ENCODE peak calls at places on chromosomes 11 and 22, in ten cellular contexts. K is A549, F is sigmoid colon, E is body of pancreas, P is adrenal gland, W is testis, Y is GM12892, C is stomach, D is HepG2, S is IMR-90. J is an unnamed sample.

GRCh38 chr11:34940026-34940677 is 23.7 kb downstream of the PDHX start:
- DNase-seq in Y (no peak), C (no peak), E (no peak), D (no peak), S (peak; percentile 33), F (no peak), K (no peak), W (no peak), P (no peak), J (no peak)

GRCh38 chr11:120398184-120398583 is 62.0 kb downstream of the ARHGEF12 start:
- DNase-seq in F (no peak), W (no peak), C (no peak), S (peak; percentile 53), E (no peak), P (no peak), Y (no peak), D (no peak), K (no peak), J (no peak)

GRCh38 chr22:45966892-45967365 is 10.0 kb downstream of the WNT7B start:
- DNase-seq in D (peak; percentile 36), Y (no peak), S (no peak), F (no peak), P (no peak), W (no peak), E (no peak), K (no peak), C (no peak), J (peak; percentile 65)

GRCh38 chr22:21632237-21632895 is at the start of gene CCDC116:
- DNase-seq in F (no peak), W (peak; percentile 84), K (peak; percentile 31), D (peak; percentile 81), C (peak; percentile 33), P (peak; percentile 37), Y (no peak), E (no peak), S (no peak), J (no peak)

GRCh38 chr11:76856111-76856510 is 4.6 kb upstream of the ACER3 start:
- DNase-seq in Y (no peak), K (no peak), D (no peak), E (no peak), W (no peak), S (no peak), P (no peak), C (no peak), F (no peak), J (no peak)

GRCh38 chr11:118530180-118530682 is 761 bp upstream of the TMEM25 start:
- DNase-seq in D (no peak), Y (no peak), P (no peak), E (peak; percentile 40), K (no peak), C (peak; percentile 37), W (peak; percentile 31), F (no peak), S (peak; percentile 5), J (no peak)

GRCh38 chr11:33291004-33291777 is 34.0 kb downstream of the HIPK3 start:
- DNase-seq in P (no peak), D (no peak), E (no peak), W (no peak), C (no peak), S (peak; percentile 18), K (peak; percentile 43), F (no peak), Y (peak; percentile 11), J (no peak)

GRCh38 chr22:46094676-46095075 is 55.6 kb upstream of the PPARA start:
- DNase-seq in C (no peak), Y (no peak), F (no peak), K (no peak), E (no peak), P (no peak), D (no peak), W (no peak), S (no peak), J (peak; percentile 65)

GRCh38 chr11:69868003-69868865 is 49.0 kb upstream of the FGF3 start:
- DNase-seq in D (no peak), S (no peak), F (no peak), C (no peak), E (no peak), W (no peak), Y (no peak), K (no peak), P (no peak), J (no peak)

GRCh38 chr11:10588904-10589303 is 20.4 kb upstream of the LYVE1 start:
- DNase-seq in F (no peak), E (no peak), S (no peak), C (no peak), Y (no peak), D (no peak), P (no peak), W (no peak), K (no peak), J (no peak)

GRCh38 chr11:73265853-73266643 is 6.1 kb upstream of the P2RY6 start:
- DNase-seq in F (peak; percentile 54), S (no peak), Y (no peak), W (no peak), E (no peak), P (no peak), K (no peak), C (peak; percentile 23), D (no peak), J (no peak)

GRCh38 chr11:78350101-78350645 is 67.4 kb downstream of the GAB2 start:
- DNase-seq in K (no peak), E (no peak), D (no peak), F (peak; percentile 73), C (no peak), Y (no peak), S (peak; percentile 55), W (no peak), P (peak; percentile 13), J (no peak)

GRCh38 chr11:120562806-120563425 is 51.4 kb downstream of the GRIK4 start:
- DNase-seq in W (no peak), P (no peak), E (no peak), C (no peak), F (no peak), Y (no peak), D (no peak), S (no peak), K (no peak), J (no peak)

GRCh38 chr11:69569306-69570200 is 71.4 kb upstream of the CCND1 start:
- DNase-seq in P (no peak), K (no peak), C (no peak), E (no peak), D (no peak), Y (no peak), W (no peak), F (no peak), S (no peak), J (no peak)

GRCh38 chr11:59173080-59173963 is 1.4 kb downstream of the DTX4 start:
- DNase-seq in F (no peak), K (no peak), D (peak; percentile 13), E (peak; percentile 21), S (peak; percentile 30), C (peak; percentile 35), W (peak; percentile 54), P (peak; percentile 9), Y (no peak), J (peak; percentile 84)
- TF ChIP-seq POLR2A in F (no peak), K (no peak), D (no peak), E (peak; percentile 6), S (no peak), C (no peak), W (no peak), P (no peak), Y (no peak), J (no peak)

DNA sequence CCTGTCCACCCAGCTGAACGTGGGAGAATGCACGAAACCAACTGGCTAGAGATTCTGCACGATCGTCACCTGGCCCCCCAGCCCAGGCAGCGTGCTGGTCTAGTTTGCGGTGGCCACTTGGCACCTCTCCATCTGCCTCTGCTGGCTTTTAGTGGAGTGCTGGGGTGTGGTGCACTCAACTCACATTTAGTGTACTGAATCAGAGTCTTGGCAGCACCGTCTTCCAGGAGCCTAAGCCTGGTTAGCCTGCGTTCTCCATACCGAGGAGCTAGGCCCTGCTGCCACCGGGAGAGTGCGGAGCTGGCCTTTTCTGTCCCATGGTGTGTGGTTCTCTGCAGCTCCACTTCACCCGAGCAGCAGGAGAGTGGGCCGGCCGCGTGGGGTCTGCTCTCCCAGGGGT is 2.8 kb downstream of the MRPL23 start:
- DNase-seq in W (no peak), Y (no peak), S (no peak), D (no peak), C (no peak), F (no peak), K (no peak), P (no peak), E (no peak), J (no peak)
- TF ChIP-seq POLR2A in W (no peak), Y (no peak), S (no peak), D (no peak), C (no peak), F (no peak), K (no peak), P (no peak), E (no peak), J (no peak)

DNA sequence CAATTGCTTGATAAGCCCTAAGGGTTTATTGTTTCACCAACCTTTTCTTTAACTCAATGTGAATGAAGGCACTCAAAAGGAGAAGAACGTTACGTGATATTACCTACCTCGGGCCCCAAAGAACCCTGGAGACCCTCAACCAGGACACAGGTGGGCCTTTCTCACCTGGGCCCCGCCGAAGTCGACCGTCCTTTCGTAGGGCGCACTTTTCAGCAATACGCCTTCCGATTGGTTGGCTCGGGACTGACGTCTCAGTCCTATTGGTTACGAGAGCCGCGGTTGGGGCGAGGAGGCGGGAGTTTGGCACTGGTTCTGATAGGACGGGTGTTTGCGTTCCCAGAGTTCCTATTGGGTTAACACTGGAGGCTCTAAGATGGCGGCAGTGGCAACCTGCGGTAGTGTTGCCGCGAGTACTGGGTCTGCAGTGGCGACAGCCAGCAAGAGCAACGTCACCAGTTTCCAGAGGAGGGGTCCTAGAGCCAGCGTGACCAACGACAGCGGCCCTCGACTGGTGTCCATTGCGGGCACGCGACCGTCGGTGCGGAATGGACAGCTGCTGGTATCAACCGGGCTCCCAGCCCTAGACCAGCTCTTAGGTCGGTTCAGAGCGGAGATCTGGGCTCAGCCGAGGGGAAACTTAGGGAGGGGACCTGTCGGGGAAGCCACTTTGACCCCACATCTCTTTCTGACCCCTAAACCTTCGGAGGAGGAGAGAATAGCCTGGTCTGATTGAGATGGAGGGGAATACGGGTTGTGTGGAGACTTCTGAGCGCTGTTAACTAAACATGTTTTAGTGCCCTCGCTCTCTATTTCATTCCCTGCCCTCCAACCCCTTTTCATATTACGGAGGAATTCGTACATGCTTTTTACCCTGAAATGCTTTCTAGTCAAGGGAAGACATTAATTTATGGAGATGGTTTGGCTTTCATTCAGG is at the start of the genes ELP4 and IMMP1L:
- DNase-seq in D (peak; percentile 97), C (peak; percentile 97), S (peak; percentile 95), Y (peak; percentile 81), E (peak; percentile 97), P (peak; percentile 97), W (peak; percentile 99), F (peak; percentile 98), K (peak; percentile 97), J (peak; percentile 94)
- TF ChIP-seq POLR2A in D (peak; percentile 92), C (no peak), S (peak; percentile 60), Y (peak; percentile 86), E (peak; percentile 93), P (peak; percentile 78), W (peak; percentile 59), F (no peak), K (peak; percentile 88), J (peak; percentile 73)

DNA sequence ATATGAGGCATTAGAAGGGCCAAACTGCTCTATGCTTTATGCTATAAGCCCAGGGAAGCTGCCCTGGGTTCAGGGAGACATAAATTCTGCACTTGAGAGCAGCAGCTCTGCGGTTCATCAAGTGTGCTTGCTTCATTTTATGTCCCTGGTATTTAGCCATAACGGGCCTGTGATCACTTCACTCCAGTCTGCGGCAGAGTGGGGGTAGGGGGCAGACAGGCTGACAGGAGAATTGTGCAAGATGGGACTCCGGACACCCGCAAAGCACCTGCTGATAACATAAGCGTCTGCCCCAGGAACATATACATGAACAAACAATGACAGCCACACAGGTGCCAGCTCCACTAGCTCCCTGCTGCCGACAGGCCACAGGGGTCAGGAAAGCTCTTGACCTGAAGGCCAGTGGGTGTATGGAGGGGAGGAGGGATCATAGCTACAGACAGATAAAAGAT is 56.1 kb downstream of the SMCO4 start:
- DNase-seq in P (peak; percentile 53), F (peak; percentile 68), Y (no peak), D (peak; percentile 97), E (no peak), C (no peak), W (peak; percentile 26), K (no peak), S (no peak), J (no peak)
- TF ChIP-seq POLR2A in P (no peak), F (no peak), Y (no peak), D (no peak), E (no peak), C (no peak), W (no peak), K (no peak), S (no peak), J (no peak)